ENCODE peak calls at places on chromosomes 2 and 18, in eight cellular contexts. Y is K562; I is suprapubic skin; U is body of pancreas; P is CD8-positive, alpha-beta T cell; C is AG10803; V is cardiac fibroblast; W is right lobe of liver. J is an unnamed sample.

GRCh38 chr2:137228566-137228965 is 463.2 kb downstream of the THSD7B start:
- DNase-seq in C (peak; percentile 59), U (no peak), Y (no peak), W (no peak), I (no peak), V (peak; percentile 72), P (no peak), J (peak; percentile 10)

GRCh38 chr2:216312441-216312840 is 59.8 kb downstream of the MARCHF4 start:
- DNase-seq in C (peak; percentile 69), Y (no peak), I (no peak), P (no peak), W (no peak), U (no peak), V (no peak), J (no peak)

GRCh38 chr2:234952270-234953115 is 676 bp downstream of the SH3BP4 start:
- DNase-seq in C (no peak), P (no peak), V (no peak), I (no peak), Y (no peak), W (peak; percentile 63), U (peak; percentile 49), J (no peak)

GRCh38 chr18:41144444-41144843 is 810.6 kb upstream of the PIK3C3 start:
- DNase-seq in Y (no peak), I (no peak), C (peak; percentile 81), U (no peak), V (peak; percentile 86), W (no peak), P (no peak), J (peak; percentile 82)

GRCh38 chr2:46487667-46488333 is 8.4 kb downstream of the TMEM247 start:
- DNase-seq in Y (peak; percentile 64), I (peak; percentile 82), V (peak; percentile 81), C (peak; percentile 90), W (no peak), U (peak; percentile 39), P (no peak), J (peak; percentile 62)

GRCh38 chr2:58336416-58336815 is 95.3 kb upstream of the FANCL start:
- DNase-seq in I (no peak), P (no peak), Y (no peak), W (no peak), U (no peak), V (no peak), C (no peak), J (no peak)

GRCh38 chr2:86017901-86018896 is 87.5 kb downstream of the POLR1A start:
- DNase-seq in C (no peak), I (peak; percentile 67), U (peak; percentile 89), P (no peak), W (peak; percentile 56), V (peak; percentile 57), Y (no peak), J (peak; percentile 42)

GRCh38 chr2:130391058-130391871 is 35.4 kb downstream of the PTPN18 start:
- DNase-seq in U (peak; percentile 83), Y (peak; percentile 66), C (peak; percentile 65), W (peak; percentile 88), P (peak; percentile 71), I (peak; percentile 79), V (peak; percentile 69), J (peak; percentile 66)

GRCh38 chr2:21041943-21042707 is 1.7 kb downstream of the APOB start:
- DNase-seq in I (peak; percentile 63), C (peak; percentile 27), W (peak; percentile 77), V (no peak), U (no peak), Y (no peak), P (no peak), J (peak; percentile 19)

GRCh38 chr18:22505136-22505535 is 87.4 kb upstream of the CTAGE1 start:
- DNase-seq in I (no peak), W (no peak), P (no peak), U (no peak), C (peak; percentile 68), V (peak; percentile 40), Y (no peak), J (no peak)

GRCh38 chr18:79863946-79864725 is 66.4 kb downstream of the KCNG2 start:
- DNase-seq in W (no peak), V (no peak), U (no peak), Y (no peak), I (peak; percentile 37), P (no peak), C (no peak), J (no peak)

GRCh38 chr2:185757356-185757755 is 18.8 kb downstream of the FSIP2 start:
- DNase-seq in U (no peak), C (no peak), W (no peak), Y (no peak), V (peak; percentile 2), I (no peak), P (no peak), J (peak; percentile 4)

GRCh38 chr2:70799706-70800105 is 9.3 kb upstream of the FIGLA start:
- DNase-seq in V (no peak), C (no peak), Y (no peak), P (no peak), U (no peak), I (no peak), W (no peak), J (no peak)

GRCh38 chr2:226673314-226673723 is 126.3 kb downstream of the IRS1 start:
- DNase-seq in W (no peak), I (peak; percentile 68), U (no peak), Y (no peak), C (peak; percentile 81), V (peak; percentile 93), P (no peak), J (peak; percentile 95)

GRCh38 chr18:46055841-46056240 is 16.2 kb downstream of the PSTPIP2 start:
- DNase-seq in V (no peak), U (no peak), C (no peak), I (no peak), W (no peak), P (no peak), Y (no peak), J (no peak)

GRCh38 chr2:162244559-162245031 is 1.4 kb upstream of the FAP start:
- DNase-seq in I (no peak), Y (no peak), P (no peak), U (no peak), W (no peak), V (peak; percentile 98), C (peak; percentile 96), J (peak; percentile 90)

GRCh38 chr18:28571929-28572328 is 395.0 kb upstream of the CDH2 start:
- DNase-seq in U (no peak), Y (no peak), W (no peak), V (no peak), I (no peak), P (no peak), C (no peak), J (no peak)

GRCh38 chr2:72027426-72028161 is 120.1 kb downstream of the CYP26B1 start:
- DNase-seq in U (no peak), P (no peak), I (peak; percentile 57), Y (no peak), W (peak; percentile 35), C (peak; percentile 8), V (peak; percentile 44), J (no peak)

GRCh38 chr2:35933031-35933430 is 422.5 kb upstream of the CRIM1 start:
- DNase-seq in C (no peak), Y (no peak), P (no peak), W (no peak), U (no peak), V (no peak), I (no peak), J (no peak)

GRCh38 chr2:238308177-238308576 is 12.1 kb upstream of the TRAF3IP1 start:
- DNase-seq in V (no peak), Y (peak; percentile 43), W (no peak), U (no peak), C (no peak), P (no peak), I (peak; percentile 29), J (no peak)
- TF ChIP-seq CTCF in V (peak; percentile 34), Y (peak; percentile 60), W (peak; percentile 30), U (no peak), C (no peak), P (no peak), I (no peak), J (peak; percentile 40)

GRCh38 chr2:43224131-43224570 is 2.3 kb downstream of the ZFP36L2 start:
- DNase-seq in U (peak; percentile 68), V (peak; percentile 72), W (peak; percentile 82), P (peak; percentile 79), Y (no peak), C (peak; percentile 75), I (peak; percentile 81), J (peak; percentile 82)
- TF ChIP-seq CTCF in U (peak; percentile 29), V (peak; percentile 36), W (peak; percentile 42), P (no peak), Y (peak; percentile 57), C (peak; percentile 51), I (no peak), J (peak; percentile 67)

GRCh38 chr2:10020001-10020400 is 23.3 kb upstream of the KLF11 start:
- DNase-seq in W (peak; percentile 51), Y (no peak), V (no peak), P (no peak), I (peak; percentile 61), C (no peak), U (no peak), J (no peak)

GRCh38 chr2:10022041-10022421 is 21.3 kb upstream of the KLF11 start:
- DNase-seq in C (no peak), P (no peak), W (peak; percentile 51), I (peak; percentile 68), U (no peak), Y (no peak), V (no peak), J (no peak)

GRCh38 chr2:10019174-10019971 is 24.0 kb upstream of the KLF11 start:
- DNase-seq in C (peak; percentile 95), Y (no peak), I (peak; percentile 69), U (no peak), V (no peak), P (no peak), W (peak; percentile 88), J (no peak)

GRCh38 chr2:10022464-10022863 is 20.9 kb upstream of the KLF11 start:
- DNase-seq in W (peak; percentile 13), V (no peak), P (no peak), I (peak; percentile 42), U (no peak), C (no peak), Y (no peak), J (no peak)

DNA sequence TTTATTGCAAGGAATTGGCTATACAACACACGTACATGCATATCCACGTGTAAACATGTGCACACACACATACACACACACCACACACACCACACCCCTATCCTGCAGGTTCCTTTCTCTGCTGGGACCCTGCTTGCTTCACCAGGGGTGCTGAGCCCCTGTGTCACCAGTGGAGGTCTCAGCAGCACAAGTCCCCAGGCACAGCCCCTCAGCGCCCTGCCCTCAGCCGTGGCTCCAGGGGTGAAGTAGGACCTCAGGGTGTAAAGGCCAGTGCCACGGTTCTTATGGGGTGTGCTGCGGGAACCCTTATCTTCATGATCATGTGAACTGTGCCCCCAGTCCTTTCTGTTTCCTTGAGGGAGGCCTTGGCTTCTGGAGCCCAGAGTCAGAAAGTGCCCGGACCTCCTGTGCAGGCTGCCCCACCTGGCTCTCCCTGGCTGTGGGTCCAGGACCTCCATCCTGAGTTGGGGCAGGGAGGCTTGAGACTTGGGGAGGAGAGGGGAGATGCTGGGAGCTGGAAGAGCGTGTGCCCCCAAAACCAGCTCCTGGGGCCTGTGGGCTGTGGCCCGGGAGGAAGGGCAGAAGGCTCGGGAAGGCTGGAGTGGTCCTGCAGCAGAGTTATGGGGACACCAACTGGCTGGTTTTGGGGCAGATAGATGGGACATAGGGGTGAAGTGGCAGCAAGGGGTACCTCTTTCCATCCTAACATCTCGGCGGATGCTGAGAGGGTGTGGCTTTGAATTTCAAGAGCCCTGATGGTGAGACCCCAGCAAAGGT is 20.3 kb upstream of the KLF11 start:
- DNase-seq in P (no peak), W (peak; percentile 21), C (no peak), I (peak; percentile 61), Y (no peak), U (no peak), V (no peak), J (no peak)
- TF ChIP-seq CTCF in P (no peak), W (peak; percentile 19), C (peak; percentile 16), I (no peak), Y (peak; percentile 24), U (no peak), V (no peak), J (peak; percentile 27)

GRCh38 chr2:61590214-61590613 is 52.1 kb upstream of the XPO1 start:
- DNase-seq in Y (no peak), U (no peak), W (no peak), C (no peak), I (no peak), P (no peak), V (no peak), J (no peak)
- TF ChIP-seq CTCF in Y (no peak), U (no peak), W (no peak), C (no peak), I (no peak), P (no peak), V (no peak), J (no peak)